ENCODE peak calls at places on chromosomes 2 and 18, in five cellular contexts. B is spleen, U is suprapubic skin, P is stomach, K is sigmoid colon. R is an unnamed sample.
A peak's percentile ranks its signal among the peaks of the same experiment; 100 is the strongest.

GRCh38 chr2:96934831-96935545 is 51.4 kb downstream of the FAM178B start:
- DNase-seq in B (peak; percentile 51), P (no peak), U (no peak), K (no peak), R (no peak)

GRCh38 chr2:36594849-36595248 is 3.1 kb downstream of the FEZ2 start:
- DNase-seq in P (no peak), K (no peak), U (no peak), B (no peak), R (no peak)

GRCh38 chr2:199999166-199999565 is 43.8 kb downstream of the MAIP1 start:
- DNase-seq in K (no peak), B (no peak), U (no peak), P (no peak), R (no peak)

GRCh38 chr18:48562075-48562474 is 23.2 kb downstream of the CTIF start:
- DNase-seq in B (no peak), U (no peak), P (no peak), K (no peak), R (no peak)

GRCh38 chr18:892316-892715 is 12.4 kb upstream of the ADCYAP1 start:
- DNase-seq in U (no peak), B (no peak), K (no peak), P (no peak), R (no peak)

GRCh38 chr18:78736015-78736690 is 243.5 kb upstream of the SALL3 start:
- DNase-seq in K (no peak), U (peak; percentile 59), P (peak; percentile 17), B (peak; percentile 59), R (peak; percentile 17)

GRCh38 chr2:113157108-113157896 is 16.5 kb upstream of the PSD4 start:
- DNase-seq in U (no peak), B (peak; percentile 87), P (peak; percentile 85), K (no peak), R (no peak)

GRCh38 chr2:200156140-200156858 is 150.2 kb upstream of the SPATS2L start:
- DNase-seq in B (no peak), U (no peak), P (no peak), K (no peak), R (no peak)

GRCh38 chr2:233242231-233242917 is 9.1 kb upstream of the ATG16L1 start:
- DNase-seq in K (no peak), B (no peak), U (no peak), P (no peak), R (no peak)

GRCh38 chr2:240310645-240311044 is 124.8 kb upstream of the GPC1 start:
- DNase-seq in P (no peak), B (no peak), U (peak; percentile 35), K (no peak), R (no peak)

GRCh38 chr2:158498043-158498748 is 41.4 kb downstream of the PKP4 start:
- DNase-seq in P (no peak), U (no peak), K (no peak), B (no peak), R (no peak)

GRCh38 chr18:1777843-1778242 is 793.5 kb downstream of the METTL4 start:
- DNase-seq in B (no peak), U (no peak), P (no peak), K (no peak), R (no peak)

GRCh38 chr18:32310119-32310518 is 120.3 kb downstream of the MEP1B start:
- DNase-seq in U (no peak), B (no peak), K (no peak), P (no peak), R (no peak)

GRCh38 chr2:138373993-138374408 is 127.6 kb upstream of the SPOPL start:
- DNase-seq in U (no peak), P (no peak), K (no peak), B (no peak), R (no peak)

GRCh38 chr2:27000228-27000627 is 29.8 kb downstream of the MAPRE3 start:
- DNase-seq in P (no peak), K (no peak), B (no peak), U (no peak), R (no peak)

GRCh38 chr2:196404276-196404675 is 232.9 kb upstream of the STK17B start:
- DNase-seq in P (no peak), U (no peak), B (no peak), K (no peak), R (no peak)

GRCh38 chr2:12334289-12335003 is 382.3 kb upstream of the TRIB2 start:
- DNase-seq in P (no peak), B (no peak), K (no peak), U (no peak), R (no peak)

GRCh38 chr2:74264281-74264680 is 65.9 kb downstream of the MTHFD2 start:
- DNase-seq in B (no peak), K (no peak), U (no peak), P (no peak), R (no peak)

GRCh38 chr2:81283081-81283480 is 978.5 kb upstream of the LRRTM1 start:
- DNase-seq in U (no peak), B (no peak), K (no peak), P (no peak), R (no peak)

GRCh38 chr2:228066416-228066815 is 115.1 kb downstream of the SPHKAP start:
- DNase-seq in K (no peak), U (no peak), B (no peak), P (no peak), R (no peak)

GRCh38 chr2:157173740-157174184 is 83.7 kb upstream of the GALNT5 start:
- DNase-seq in P (no peak), K (no peak), U (no peak), B (no peak), R (no peak)

GRCh38 chr2:113672297-113672696 is 45.2 kb downstream of the RABL2A start:
- DNase-seq in K (no peak), B (no peak), P (no peak), U (no peak), R (no peak)

GRCh38 chr2:188415754-188416083 is 124.0 kb downstream of the GULP1 start:
- DNase-seq in U (no peak), K (no peak), P (no peak), B (no peak), R (no peak)

GRCh38 chr2:170404846-170405245 is 226.9 kb downstream of the MYO3B start:
- DNase-seq in P (no peak), K (no peak), U (no peak), B (no peak), R (no peak)

GRCh38 chr18:32920796-32921787 is 148.3 kb upstream of the KLHL14 start:
- DNase-seq in K (no peak), P (no peak), B (no peak), U (no peak), R (no peak)

GRCh38 chr2:165678882-165679281 is 115.2 kb downstream of the GALNT3 start:
- DNase-seq in U (no peak), B (no peak), P (no peak), K (no peak), R (no peak)

GRCh38 chr18:47075098-47075883 is 39.9 kb upstream of the ELOA2 start:
- DNase-seq in B (no peak), P (no peak), K (no peak), U (no peak), R (no peak)

GRCh38 chr2:106053581-106053980 is 140.5 kb downstream of the UXS1 start:
- DNase-seq in K (no peak), B (no peak), U (no peak), P (no peak), R (no peak)

GRCh38 chr2:124983595-124983994 is 958.5 kb downstream of the CNTNAP5 start:
- DNase-seq in B (no peak), K (no peak), U (no peak), P (no peak), R (no peak)

GRCh38 chr2:46984642-46985476 is 69.3 kb upstream of the MCFD2 start:
- DNase-seq in B (peak; percentile 72), P (no peak), K (peak; percentile 91), U (no peak), R (peak; percentile 63)
- TF ChIP-seq POLR2AphosphoS5 in B (peak; percentile 50), P (no peak), K (peak; percentile 13), U (no peak), R (peak; percentile 45)

GRCh38 chr2:218257390-218257981 is 3.3 kb upstream of the GPBAR1 start:
- DNase-seq in P (no peak), U (peak; percentile 64), B (no peak), K (peak; percentile 56), R (no peak)
- TF ChIP-seq POLR2A in P (no peak), U (no peak), B (no peak), K (no peak), R (no peak)

DNA sequence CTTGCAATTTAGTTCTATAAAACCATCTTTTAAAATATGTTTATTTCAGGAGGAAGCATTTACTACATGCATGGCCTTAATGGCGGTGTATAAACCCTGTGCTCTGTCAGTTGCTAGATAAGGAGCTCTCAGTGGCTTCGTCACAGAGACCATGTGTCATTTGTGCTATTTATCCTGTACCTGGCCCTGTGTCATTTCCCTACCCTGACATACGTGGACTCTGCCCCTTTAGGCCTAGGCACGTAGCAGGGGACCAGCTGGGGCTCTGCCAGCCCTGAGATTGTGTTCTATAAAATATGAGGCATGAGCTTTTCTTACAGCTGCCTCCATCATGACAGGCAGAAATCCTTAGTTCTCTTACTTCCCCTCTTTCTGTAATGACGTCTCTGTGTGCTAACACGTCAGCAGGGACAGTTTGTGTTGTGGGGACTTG is 88.0 kb downstream of the ITGB1BP1 start:
- DNase-seq in K (no peak), U (no peak), B (no peak), P (no peak), R (no peak)
- TF ChIP-seq POLR2AphosphoS5 in K (no peak), U (no peak), B (no peak), P (no peak), R (no peak)

DNA sequence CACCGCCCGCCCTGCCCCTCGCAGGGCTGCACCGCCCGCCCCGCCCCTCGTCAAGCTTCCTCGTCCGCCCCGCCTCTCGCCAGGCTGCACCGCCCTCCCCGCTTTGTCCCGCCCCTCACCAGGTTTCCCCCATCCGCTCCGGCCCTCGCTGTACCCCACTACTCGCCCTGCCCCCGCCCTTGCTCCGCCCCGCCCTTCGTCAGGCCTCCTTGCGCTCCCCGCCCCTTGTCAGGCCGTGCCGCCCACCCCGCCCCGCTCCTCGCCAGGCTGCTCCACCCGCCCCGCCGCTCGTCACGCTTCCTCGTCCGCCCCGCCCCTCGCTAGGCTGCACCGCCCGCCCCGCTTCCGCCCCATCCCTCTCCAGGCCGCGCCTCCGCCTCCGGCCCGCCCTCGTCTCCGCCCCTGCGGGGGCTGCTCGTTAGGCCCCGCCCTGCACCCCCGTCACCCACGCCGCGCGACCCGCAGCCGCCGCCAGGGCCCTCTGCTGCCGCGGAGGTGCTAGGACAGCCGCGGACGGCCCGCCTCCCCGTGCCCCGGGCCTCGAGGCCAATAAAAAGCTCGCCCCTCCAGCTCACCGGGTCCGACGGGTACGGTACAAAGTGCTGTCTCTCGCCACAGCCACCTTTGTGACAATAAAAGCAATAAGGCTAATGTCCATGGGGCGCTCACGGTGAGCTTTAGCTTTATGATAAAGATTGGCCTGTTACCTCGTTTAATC is 574 bp upstream of the DNPEP start:
- DNase-seq in K (peak; percentile 100), U (peak; percentile 99), B (peak; percentile 100), P (peak; percentile 99), R (peak; percentile 98)
- TF ChIP-seq POLR2A in K (no peak), U (no peak), B (no peak), P (no peak), R (no peak)